ENCODE peak calls at places on chromosomes 16 and 17, in nine cellular contexts. I is mesendoderm, O is mammary epithelial cell, D is stomach, F is left ventricle myocardium inferior, M is IMR-90, W is Peyer's patch, L is prostate gland, T is neuronal stem cell. S is an unnamed sample.
A peak's percentile ranks its signal among the peaks of the same experiment; 100 is the strongest.

GRCh38 chr16:69376393-69377059 is 9.3 kb downstream of the TERF2 start:
- DNase-seq in I (no peak), O (no peak), D (no peak), F (no peak), M (no peak), W (no peak), L (no peak), T (no peak), S (no peak)

GRCh38 chr16:67987460-67988160 is 7.3 kb upstream of the DPEP3 start:
- DNase-seq in I (no peak), O (peak; percentile 55), D (no peak), F (no peak), M (no peak), W (no peak), L (no peak), T (no peak), S (no peak)

GRCh38 chr17:71724339-71724738 is 396.5 kb upstream of the SOX9 start:
- DNase-seq in I (no peak), O (no peak), D (no peak), F (no peak), M (no peak), W (no peak), L (no peak), T (no peak), S (no peak)

GRCh38 chr17:75650874-75651273 is 16.1 kb downstream of the RECQL5 start:
- DNase-seq in I (no peak), O (no peak), D (no peak), F (no peak), M (no peak), W (no peak), L (no peak), T (no peak), S (no peak)

GRCh38 chr16:21167929-21168602 is 9.6 kb downstream of the LDAF1 start:
- DNase-seq in I (no peak), O (no peak), D (no peak), F (no peak), M (no peak), W (no peak), L (no peak), T (no peak), S (no peak)

GRCh38 chr17:8857919-8858318 is 9.6 kb downstream of the PIK3R6 start:
- DNase-seq in I (peak; percentile 74), O (peak; percentile 87), D (no peak), F (peak; percentile 41), M (peak; percentile 42), W (peak; percentile 72), L (no peak), T (no peak), S (no peak)

GRCh38 chr17:78993241-78993956 is 13.7 kb upstream of the LGALS3BP start:
- DNase-seq in I (peak; percentile 57), O (no peak), D (peak; percentile 72), F (no peak), M (peak; percentile 41), W (peak; percentile 49), L (no peak), T (peak; percentile 48), S (peak; percentile 19)

GRCh38 chr17:58005728-58006562 is 1.1 kb downstream of the SRSF1 start:
- DNase-seq in I (no peak), O (no peak), D (no peak), F (no peak), M (no peak), W (no peak), L (peak; percentile 40), T (no peak), S (no peak)

GRCh38 chr16:84503751-84504395 is 586 bp downstream of the MEAK7 start:
- DNase-seq in I (no peak), O (peak; percentile 47), D (no peak), F (peak; percentile 15), M (peak; percentile 55), W (no peak), L (no peak), T (no peak), S (peak; percentile 64)

DNA sequence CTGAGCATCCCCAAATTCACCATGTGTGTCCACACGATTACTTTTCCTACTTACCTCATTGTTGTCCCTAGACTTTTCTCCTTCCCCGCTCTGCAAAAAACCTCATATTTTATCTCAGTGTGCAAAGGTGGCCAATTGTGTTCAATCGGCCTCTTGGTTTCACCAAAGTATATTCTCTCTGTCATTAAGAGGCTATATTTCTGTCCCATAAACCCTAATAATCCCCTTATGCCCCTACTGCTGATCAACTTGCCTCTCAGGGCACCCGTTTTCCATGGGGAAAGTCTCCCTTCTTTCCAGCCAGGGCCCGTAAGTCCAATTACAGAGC is 11.6 kb downstream of the CES2 start:
- DNase-seq in I (no peak), O (no peak), D (no peak), F (no peak), M (no peak), W (no peak), L (no peak), T (no peak), S (no peak)
- H3K4me1 ChIP-seq in I (no peaks in the 10 kb centered on the region), O (peaks cover 22% of the 10 kb centered on the region), D (peaks cover 8% of the 10 kb centered on the region), F (peaks cover 28% of the 10 kb centered on the region), M (peaks cover 6% of the 10 kb centered on the region), W (peaks cover 10% of the 10 kb centered on the region), L (no peaks in the 10 kb centered on the region), T (no peaks in the 10 kb centered on the region), S (peaks cover 11% of the 10 kb centered on the region)

GRCh38 chr17:4941027-4941610 is 1.1 kb downstream of the RNF167 start:
- DNase-seq in I (no peak), O (no peak), D (no peak), F (no peak), M (no peak), W (no peak), L (no peak), T (no peak), S (no peak)
- H3K4me1 ChIP-seq in I (peaks cover 5% of the 10 kb centered on the region), O (peaks cover 53% of the 10 kb centered on the region), D (peaks cover 54% of the 10 kb centered on the region), F (peaks cover 82% of the 10 kb centered on the region), M (peaks cover 19% of the 10 kb centered on the region), W (peaks cover 32% of the 10 kb centered on the region), L (peaks cover 21% of the 10 kb centered on the region), T (peaks cover 12% of the 10 kb centered on the region), S (peaks cover 68% of the 10 kb centered on the region)

GRCh38 chr16:12406840-12407690 is 396.6 kb downstream of the CPPED1 start:
- DNase-seq in I (no peak), O (no peak), D (no peak), F (no peak), M (peak; percentile 46), W (no peak), L (no peak), T (no peak), S (no peak)
- H3K4me1 ChIP-seq in I (no peaks in the 10 kb centered on the region), O (no peaks in the 10 kb centered on the region), D (no peaks in the 10 kb centered on the region), F (no peaks in the 10 kb centered on the region), M (peaks cover 2% of the 10 kb centered on the region), W (no peaks in the 10 kb centered on the region), L (no peaks in the 10 kb centered on the region), T (peaks cover 6% of the 10 kb centered on the region), S (no peaks in the 10 kb centered on the region)

GRCh38 chr17:76953926-76954325 is 85.7 kb downstream of the MGAT5B start:
- DNase-seq in I (no peak), O (no peak), D (no peak), F (no peak), M (no peak), W (no peak), L (no peak), T (no peak), S (no peak)
- H3K4me1 ChIP-seq in I (no peaks in the 10 kb centered on the region), O (no peaks in the 10 kb centered on the region), D (no peaks in the 10 kb centered on the region), F (peaks cover 9% of the 10 kb centered on the region), M (no peaks in the 10 kb centered on the region), W (no peaks in the 10 kb centered on the region), L (no peaks in the 10 kb centered on the region), T (peaks cover 18% of the 10 kb centered on the region), S (no peaks in the 10 kb centered on the region)

GRCh38 chr17:66319226-66319625 is 16.8 kb downstream of the PRKCA start:
- DNase-seq in I (no peak), O (no peak), D (no peak), F (no peak), M (no peak), W (no peak), L (no peak), T (no peak), S (no peak)
- H3K4me1 ChIP-seq in I (no peaks in the 10 kb centered on the region), O (no peaks in the 10 kb centered on the region), D (no peaks in the 10 kb centered on the region), F (peaks cover 8% of the 10 kb centered on the region), M (peaks cover 4% of the 10 kb centered on the region), W (no peaks in the 10 kb centered on the region), L (no peaks in the 10 kb centered on the region), T (no peaks in the 10 kb centered on the region), S (peaks cover 6% of the 10 kb centered on the region)

GRCh38 chr16:54112807-54113206 is 173.8 kb downstream of the IRX3 start:
- DNase-seq in I (no peak), O (no peak), D (no peak), F (no peak), M (no peak), W (no peak), L (no peak), T (no peak), S (no peak)

GRCh38 chr16:54110582-54110981 is 176.0 kb downstream of the IRX3 start:
- DNase-seq in I (no peak), O (no peak), D (no peak), F (no peak), M (no peak), W (no peak), L (no peak), T (no peak), S (no peak)

GRCh38 chr16:54102888-54103866 is 183.4 kb downstream of the IRX3 start:
- DNase-seq in I (no peak), O (no peak), D (no peak), F (no peak), M (no peak), W (no peak), L (no peak), T (no peak), S (no peak)

GRCh38 chr16:54106078-54106477 is 180.5 kb downstream of the IRX3 start:
- DNase-seq in I (peak; percentile 65), O (no peak), D (no peak), F (no peak), M (no peak), W (no peak), L (no peak), T (no peak), S (no peak)

GRCh38 chr16:54107803-54108202 is 178.8 kb downstream of the IRX3 start:
- DNase-seq in I (peak; percentile 10), O (no peak), D (no peak), F (no peak), M (no peak), W (no peak), L (no peak), T (no peak), S (no peak)
- H3K4me1 ChIP-seq in I (no peaks in the 10 kb centered on the region), O (no peaks in the 10 kb centered on the region), D (no peaks in the 10 kb centered on the region), F (no peaks in the 10 kb centered on the region), M (no peaks in the 10 kb centered on the region), W (no peaks in the 10 kb centered on the region), L (no peaks in the 10 kb centered on the region), T (no peaks in the 10 kb centered on the region), S (no peaks in the 10 kb centered on the region)

GRCh38 chr17:63704259-63704576 is 4.3 kb upstream of the LIMD2 start:
- DNase-seq in I (no peak), O (no peak), D (no peak), F (no peak), M (no peak), W (no peak), L (no peak), T (no peak), S (no peak)
- H3K4me1 ChIP-seq in I (peaks cover 9% of the 10 kb centered on the region), O (no peaks in the 10 kb centered on the region), D (peaks cover 20% of the 10 kb centered on the region), F (peaks cover 19% of the 10 kb centered on the region), M (no peaks in the 10 kb centered on the region), W (peaks cover 21% of the 10 kb centered on the region), L (no peaks in the 10 kb centered on the region), T (peaks cover 11% of the 10 kb centered on the region), S (peaks cover 82% of the 10 kb centered on the region)